ENCODE peak calls at places on chromosomes 4 and X, in ten cellular contexts. T is sciatic nerve; I is activated T-cell treated with anti-CD3 and anti-CD28 coated beads for 48 hours; L is nucleus accumbens; M is central memory CD4-positive, alpha-beta T cell; F is fibroblast of the conjunctiva; J is NCI-H446 treated with DMSO at 0.1 percent for 48 hours; P is omental fat pad; V is activated CD4-positive, alpha-beta T cell treated with anti-CD3 and anti-CD28 coated beads for 4 hours; Y is GM23248. W is an unnamed sample.

GRCh38 chrX:40976971-40977370 is 108.3 kb upstream of the USP9X start:
- DNase-seq in T (no peak), I (no peak), L (no peak), M (no peak), F (no peak), J (no peak), P (no peak), V (no peak), Y (no peak), W (no peak)

GRCh38 chrX:47529548-47529947 is 31.5 kb upstream of the ARAF start:
- DNase-seq in T (no peak), I (no peak), L (no peak), M (no peak), F (no peak), J (no peak), P (no peak), V (no peak), Y (no peak), W (no peak)

GRCh38 chr4:176664964-176665363 is 127.8 kb downstream of the VEGFC start:
- DNase-seq in T (no peak), I (no peak), L (no peak), M (no peak), F (no peak), J (no peak), P (no peak), V (no peak), Y (no peak), W (no peak)

GRCh38 chr4:102492531-102493241 is 8.5 kb upstream of the NFKB1 start:
- DNase-seq in T (no peak), I (no peak), L (no peak), M (no peak), F (no peak), J (no peak), P (no peak), V (no peak), Y (no peak), W (no peak)

GRCh38 chr4:140829825-140830224 is 73.6 kb upstream of the TBC1D9 start:
- DNase-seq in T (no peak), I (no peak), L (no peak), M (no peak), F (no peak), J (no peak), P (no peak), V (no peak), Y (no peak), W (no peak)

GRCh38 chrX:148380614-148381561 is 119.5 kb upstream of the AFF2 start:
- DNase-seq in T (no peak), I (no peak), L (no peak), M (peak; percentile 41), F (no peak), J (no peak), P (no peak), V (peak; percentile 54), Y (peak; percentile 36), W (no peak)

GRCh38 chrX:56726609-56727008 is 2.4 kb upstream of the NBDY start:
- DNase-seq in T (no peak), I (no peak), L (no peak), M (peak; percentile 50), F (peak; percentile 56), J (peak; percentile 9), P (no peak), V (no peak), Y (peak; percentile 67), W (no peak)

GRCh38 chrX:38987135-38987780 is 186.0 kb downstream of the MID1IP1 start:
- DNase-seq in T (no peak), I (no peak), L (no peak), M (no peak), F (no peak), J (no peak), P (no peak), V (no peak), Y (no peak), W (no peak)

GRCh38 chrX:39484669-39485068 is 613.1 kb downstream of the BCOR start:
- DNase-seq in T (no peak), I (no peak), L (no peak), M (no peak), F (no peak), J (no peak), P (no peak), V (no peak), Y (no peak), W (no peak)

GRCh38 chr4:147340111-147340510 is 140.8 kb upstream of the EDNRA start:
- DNase-seq in T (no peak), I (no peak), L (no peak), M (no peak), F (peak; percentile 53), J (no peak), P (no peak), V (no peak), Y (peak; percentile 84), W (no peak)

GRCh38 chr4:69617083-69617694 is 22.3 kb downstream of the UGT2A2 start:
- DNase-seq in T (no peak), I (no peak), L (no peak), M (no peak), F (peak; percentile 29), J (peak; percentile 3), P (no peak), V (no peak), Y (peak; percentile 55), W (no peak)